ENCODE peak calls at places on chromosome 4, in nine cellular contexts. M, J, Q, D, A, W, H, P and E are unnamed samples.

GRCh38 chr4:41320278-41320677 is 63.5 kb downstream of the UCHL1 start:
- DNase-seq in W (no peak), M (no peak), Q (no peak), J (no peak), H (no peak), A (no peak), D (no peak), P (no peak), E (no peak)

GRCh38 chr4:40980318-40980883 is 230.6 kb downstream of the NSUN7 start:
- DNase-seq in H (peak; percentile 54), Q (no peak), M (no peak), P (no peak), J (no peak), D (no peak), A (no peak), W (no peak), E (no peak)

GRCh38 chr4:6292376-6293096 is 22.9 kb downstream of the WFS1 start:
- DNase-seq in A (no peak), M (no peak), P (no peak), H (no peak), J (no peak), D (no peak), Q (no peak), W (peak; percentile 9), E (no peak)

GRCh38 chr4:1824746-1825145 is 31.2 kb downstream of the LETM1 start:
- DNase-seq in H (no peak), M (no peak), W (no peak), Q (no peak), J (no peak), D (no peak), A (no peak), P (no peak), E (no peak)

GRCh38 chr4:44629280-44629866 is 22.1 kb downstream of the YIPF7 start:
- DNase-seq in H (peak; percentile 66), A (no peak), Q (peak; percentile 49), D (peak; percentile 28), W (no peak), J (no peak), P (peak; percentile 49), M (peak; percentile 17), E (peak; percentile 58)

GRCh38 chr4:184851200-184851541 is 25.4 kb upstream of the ACSL1 start:
- DNase-seq in P (peak; percentile 48), D (peak; percentile 64), H (no peak), M (peak; percentile 70), Q (no peak), J (no peak), A (no peak), W (no peak), E (no peak)

GRCh38 chr4:5821665-5822358 is 71.1 kb downstream of the CRMP1 start:
- DNase-seq in W (no peak), Q (peak; percentile 64), H (peak; percentile 54), J (no peak), D (no peak), A (no peak), P (no peak), M (no peak), E (no peak)

GRCh38 chr4:139921551-139922184 is 232.3 kb downstream of the MAML3 start:
- DNase-seq in H (peak; percentile 40), D (no peak), Q (no peak), W (no peak), J (no peak), P (no peak), M (no peak), A (no peak), E (no peak)

GRCh38 chr4:150578745-150579470 is 3.0 kb upstream of the MAB21L2 start:
- DNase-seq in P (no peak), D (no peak), M (no peak), W (no peak), A (no peak), H (peak; percentile 74), J (peak; percentile 85), Q (peak; percentile 80), E (no peak)

GRCh38 chr4:64156253-64156652 is 253.0 kb downstream of the TECRL start:
- DNase-seq in P (no peak), J (no peak), Q (no peak), H (no peak), A (no peak), D (no peak), W (no peak), M (no peak), E (no peak)

GRCh38 chr4:183349673-183350072 is 27.4 kb upstream of the CLDN24 start:
- DNase-seq in D (no peak), J (no peak), Q (no peak), A (no peak), W (no peak), P (no peak), M (no peak), H (no peak), E (no peak)

GRCh38 chr4:10173039-10173753 is 56.6 kb upstream of the WDR1 start:
- DNase-seq in A (no peak), W (no peak), M (no peak), D (no peak), H (no peak), P (no peak), J (peak; percentile 83), Q (no peak), E (peak; percentile 42)
- TF ChIP-seq CTCF in A (no peak), W (no peak), M (no peak), D (no peak), H (no peak), P (no peak), J (peak; percentile 16), Q (no peak), E (no peak)

DNA sequence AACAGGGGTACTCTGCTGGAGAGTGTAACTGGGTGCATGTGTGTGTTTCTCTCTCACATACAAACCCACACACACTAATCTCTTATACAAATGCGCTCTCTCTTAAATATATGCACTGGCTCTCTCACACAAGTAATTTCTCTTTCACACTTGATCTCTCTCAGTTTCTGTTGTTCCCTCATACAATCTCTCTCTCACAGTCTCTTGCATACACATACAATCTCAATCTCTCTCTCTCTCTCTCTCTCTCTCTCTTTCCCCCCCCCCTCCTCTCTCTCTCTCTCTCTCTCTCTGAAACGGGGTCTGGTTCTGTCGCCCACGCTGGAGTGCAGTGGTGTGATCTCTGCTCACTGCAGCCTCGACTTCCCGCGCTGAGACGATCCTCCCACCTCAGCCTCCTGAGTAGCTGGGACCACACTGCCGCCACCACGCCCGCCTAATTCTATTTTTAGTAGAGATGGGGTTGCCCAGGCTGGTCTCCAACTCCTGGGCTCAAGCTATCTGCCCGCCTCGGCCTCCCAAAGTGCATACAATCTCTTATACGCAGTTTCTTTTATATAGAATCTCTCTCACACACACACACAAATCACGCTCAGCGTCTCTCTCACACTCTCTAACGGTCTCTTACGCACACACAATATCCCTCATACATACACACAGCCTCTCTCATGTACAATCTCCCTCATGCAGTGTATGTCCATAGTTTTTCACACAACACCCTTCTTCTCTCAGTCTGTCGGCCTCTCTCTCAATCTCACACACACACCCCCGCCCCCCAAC is 518 bp upstream of the FAM241A start:
- DNase-seq in A (peak; percentile 66), J (no peak), D (peak; percentile 5), H (no peak), Q (no peak), P (no peak), M (no peak), W (no peak), E (no peak)
- H3K4me3 ChIP-seq in A (peak overlapping the region; percentile 87), J (peak overlapping the region; percentile 77), D (no peak overlapping the region), H (peak overlapping the region; percentile 66), Q (no peak overlapping the region), P (no peak overlapping the region), M (peak overlapping the region; percentile 89), W (peak overlapping the region; percentile 67), E (peak overlapping the region; percentile 39)

GRCh38 chr4:8580321-8581093 is at the start of gene GPR78:
- DNase-seq in H (peak; percentile 96), M (no peak), W (peak; percentile 84), P (peak; percentile 55), D (peak; percentile 33), A (peak; percentile 58), Q (peak; percentile 85), J (peak; percentile 56), E (peak; percentile 37)

GRCh38 chr4:8581094-8581861 is 1.1 kb downstream of the GPR78 start:
- DNase-seq in J (peak; percentile 53), M (no peak), Q (no peak), H (no peak), W (peak; percentile 31), A (peak; percentile 53), P (no peak), D (no peak), E (no peak)

GRCh38 chr4:8578717-8579116 is 1.5 kb upstream of the GPR78 start:
- DNase-seq in J (no peak), W (peak; percentile 9), A (no peak), D (no peak), Q (no peak), M (no peak), P (no peak), H (no peak), E (no peak)

GRCh38 chr4:8577972-8578371 is 2.2 kb upstream of the GPR78 start:
- DNase-seq in J (no peak), D (no peak), M (no peak), W (no peak), A (peak; percentile 3), P (no peak), H (no peak), Q (no peak), E (no peak)

DNA sequence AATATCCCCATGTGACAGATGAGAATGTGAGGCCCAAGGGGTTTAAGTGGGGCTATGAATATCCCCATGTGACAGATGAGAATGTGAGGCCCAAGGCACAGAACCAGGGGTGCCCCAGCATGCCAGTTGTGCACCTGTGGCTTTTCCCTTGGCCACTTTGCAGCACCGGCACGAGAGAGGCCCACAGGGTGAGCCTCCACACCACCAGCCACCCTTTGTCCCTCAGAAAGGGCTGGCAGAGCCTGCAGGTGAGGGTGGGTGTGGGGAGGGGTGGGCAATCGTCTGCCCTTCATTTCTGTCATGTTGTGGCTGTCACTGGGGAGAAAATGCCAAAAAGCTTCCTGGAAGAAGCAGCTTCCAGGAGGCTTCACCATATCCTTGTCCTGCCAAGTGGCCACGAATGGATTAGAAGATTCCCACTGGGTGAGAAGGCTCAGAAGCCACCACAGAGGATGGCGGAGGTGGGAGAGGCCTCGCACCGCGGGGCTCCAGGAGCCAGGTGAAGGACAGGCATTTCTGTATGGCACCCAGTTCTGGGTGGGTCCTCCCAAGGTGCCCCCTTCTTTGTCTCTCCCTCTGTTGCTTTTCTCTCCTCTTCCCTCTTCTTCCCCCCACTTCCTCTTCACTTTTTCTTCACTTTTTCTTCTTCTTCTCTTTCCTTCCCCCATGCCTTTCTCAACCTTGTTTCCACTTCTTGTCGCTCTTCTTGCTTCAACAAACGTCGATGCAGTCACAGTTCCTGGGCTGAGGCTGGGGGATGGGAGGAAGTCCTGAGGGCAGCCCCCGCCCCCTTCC is 469 bp upstream of the GPR78 start:
- DNase-seq in M (no peak), H (no peak), A (no peak), P (no peak), Q (no peak), W (peak; percentile 15), J (peak; percentile 18), D (no peak), E (no peak)
- H3K27me3 ChIP-seq in M (no peaks in the 10 kb centered on the region), H (peaks cover 63% of the 10 kb centered on the region), A (no peaks in the 10 kb centered on the region), P (peaks cover 17% of the 10 kb centered on the region), Q (peaks cover 20% of the 10 kb centered on the region), W (no peaks in the 10 kb centered on the region), J (peaks cover 38% of the 10 kb centered on the region), D (no peaks in the 10 kb centered on the region), E (peaks cover 32% of the 10 kb centered on the region)

GRCh38 chr4:48129307-48130014 is 4.6 kb downstream of the TXK start:
- DNase-seq in J (no peak), P (no peak), A (no peak), D (no peak), M (peak; percentile 17), W (peak; percentile 17), H (no peak), Q (no peak), E (no peak)
- TF ChIP-seq CTCF in J (no peak), P (no peak), A (no peak), D (peak; percentile 19), M (no peak), W (no peak), H (no peak), Q (no peak), E (peak; percentile 15)